ENCODE peak calls at places on chromosome 20, in five cellular contexts. Y is hepatocyte, R is GM06990, N is foreskin fibroblast, B is fibroblast of mammary gland. F is an unnamed sample.

GRCh38 chr20:46810442-46811327 is 84.0 kb upstream of the EYA2 start:
- DNase-seq in B (no peak), R (no peak), Y (no peak), N (no peak), F (no peak)

GRCh38 chr20:10007747-10008146 is 27.0 kb upstream of the ANKEF1 start:
- DNase-seq in B (no peak), N (no peak), Y (no peak), R (no peak), F (no peak)

GRCh38 chr20:17530153-17530552 is 1.0 kb downstream of the BFSP1 start:
- DNase-seq in B (no peak), N (no peak), Y (no peak), R (no peak), F (no peak)

GRCh38 chr20:31496761-31497295 is 17.4 kb upstream of the HM13 start:
- DNase-seq in Y (peak), R (no peak), N (no peak), B (peak), F (peak)

GRCh38 chr20:19699132-19699971 is 58.7 kb upstream of the RIN2 start:
- DNase-seq in B (peak), N (peak), Y (peak), R (no peak), F (no peak)

GRCh38 chr20:31845300-31845863 is at the start of gene FOXS1:
- DNase-seq in Y (no peak), N (no peak), R (no peak), B (no peak), F (no peak)

GRCh38 chr20:43473058-43473704 is 15.5 kb downstream of the SRSF6 start:
- DNase-seq in R (no peak), N (no peak), Y (no peak), B (no peak), F (no peak)

GRCh38 chr20:36435799-36436541 is 105.3 kb upstream of the MYL9 start:
- DNase-seq in B (peak), R (peak), N (peak), Y (peak), F (no peak)

GRCh38 chr20:10984899-10985298 is 311.1 kb upstream of the JAG1 start:
- DNase-seq in Y (peak), R (no peak), N (no peak), B (no peak), F (no peak)

GRCh38 chr20:325889-326644 is 715 bp downstream of the SOX12 start:
- DNase-seq in Y (peak), N (peak), R (peak), B (peak), F (peak)

GRCh38 chr20:53133134-53133533 is 161.0 kb downstream of the TSHZ2 start:
- DNase-seq in N (no peak), R (no peak), Y (no peak), B (no peak), F (no peak)

GRCh38 chr20:43666376-43667328 is at the start of gene MYBL2:
- DNase-seq in N (peak), B (peak), R (peak), Y (peak), F (peak)

GRCh38 chr20:56362833-56363413 is 4.1 kb downstream of the FAM210B start:
- DNase-seq in R (no peak), Y (no peak), N (no peak), B (peak), F (peak)

GRCh38 chr20:21640556-21640955 is 64.9 kb upstream of the PAX1 start:
- DNase-seq in R (no peak), Y (peak), N (no peak), B (no peak), F (no peak)
- TF ChIP-seq CTCF in R (peak), Y (peak), N (no peak), B (no peak), F (no peak)

DNA sequence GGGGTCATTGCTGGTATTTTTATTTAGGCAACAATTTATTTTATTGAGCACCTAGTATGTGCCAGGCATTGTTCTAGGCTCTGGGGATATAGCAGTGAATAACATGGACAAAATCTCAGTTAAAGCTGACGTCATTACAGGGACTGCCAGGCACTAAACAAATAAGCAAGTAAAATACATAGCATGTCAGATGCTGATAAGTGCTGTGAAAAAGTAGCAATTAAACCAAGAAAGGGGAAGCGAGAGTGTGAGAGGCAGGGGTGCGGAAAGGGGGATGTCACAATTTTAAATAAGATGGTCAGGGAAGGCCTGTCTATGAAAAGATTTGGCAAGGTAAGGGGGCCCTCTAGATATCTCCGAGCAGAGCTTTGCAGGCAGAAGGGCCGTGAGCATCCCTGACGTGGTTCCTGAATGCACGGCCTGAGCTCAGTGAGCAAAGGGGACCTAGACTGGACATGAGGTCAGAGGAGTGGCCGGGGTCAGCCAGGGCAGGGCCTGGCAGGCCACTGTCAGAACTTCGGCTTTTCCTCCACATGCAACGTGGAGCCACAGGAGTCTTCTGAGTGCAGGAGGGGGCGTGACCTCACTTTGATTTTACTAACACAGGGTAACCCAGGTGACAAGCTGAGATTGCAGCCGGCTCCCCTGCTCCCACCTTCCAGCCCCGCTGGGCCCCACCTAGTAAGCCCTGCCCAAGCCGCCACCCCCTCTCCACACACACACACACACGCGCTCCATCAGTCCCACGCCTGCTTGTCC is 24.2 kb upstream of the SIRPA start:
- DNase-seq in B (no peak), Y (peak), R (peak), N (no peak), F (no peak)
- TF ChIP-seq CTCF in B (no peak), Y (no peak), R (no peak), N (no peak), F (no peak)

GRCh38 chr20:49319204-49319809 is 41.5 kb upstream of the ZNFX1 start:
- DNase-seq in R (no peak), Y (no peak), N (no peak), B (no peak), F (no peak)

GRCh38 chr20:49323622-49324238 is 45.9 kb upstream of the ZNFX1 start:
- DNase-seq in R (no peak), Y (peak), N (peak), B (peak), F (no peak)

GRCh38 chr20:49318091-49318429 is 40.2 kb upstream of the ZNFX1 start:
- DNase-seq in B (no peak), N (no peak), R (no peak), Y (no peak), F (no peak)

GRCh38 chr20:49318430-49319203 is 40.8 kb upstream of the ZNFX1 start:
- DNase-seq in B (no peak), R (no peak), Y (peak), N (no peak), F (no peak)

DNA sequence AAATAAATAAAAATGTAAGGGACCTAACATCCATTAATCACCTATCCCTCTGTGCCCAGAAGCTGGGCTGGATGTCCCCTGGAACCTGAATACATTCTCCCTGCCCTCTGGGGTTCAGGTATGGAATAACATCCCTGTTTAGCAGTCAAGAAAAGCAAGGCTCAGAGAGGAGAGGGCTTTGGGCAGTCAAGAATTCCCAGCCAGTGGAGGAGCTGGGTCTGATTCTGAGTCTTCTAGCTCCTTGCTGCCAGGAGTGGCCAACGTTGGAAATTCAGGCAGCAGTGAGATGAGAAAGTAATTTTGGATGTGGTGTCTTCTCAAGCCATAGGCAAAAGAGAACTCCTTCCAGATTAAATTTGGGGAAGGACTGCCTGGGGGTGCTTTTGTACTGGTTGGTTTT is 42.6 kb upstream of the ZNFX1 start:
- DNase-seq in B (peak), N (no peak), R (no peak), Y (peak), F (no peak)
- TF ChIP-seq CTCF in B (peak), N (peak), R (peak), Y (peak), F (peak)

GRCh38 chr20:63831696-63832686 is 927 bp upstream of the ZBTB46 start:
- DNase-seq in Y (peak), R (no peak), N (no peak), B (no peak), F (no peak)
- TF ChIP-seq CTCF in Y (no peak), R (no peak), N (no peak), B (no peak), F (no peak)

GRCh38 chr20:21240394-21240793 is 62.7 kb upstream of the XRN2 start:
- DNase-seq in N (no peak), Y (no peak), R (no peak), B (no peak), F (peak)
- TF ChIP-seq CTCF in N (no peak), Y (no peak), R (no peak), B (no peak), F (no peak)

DNA sequence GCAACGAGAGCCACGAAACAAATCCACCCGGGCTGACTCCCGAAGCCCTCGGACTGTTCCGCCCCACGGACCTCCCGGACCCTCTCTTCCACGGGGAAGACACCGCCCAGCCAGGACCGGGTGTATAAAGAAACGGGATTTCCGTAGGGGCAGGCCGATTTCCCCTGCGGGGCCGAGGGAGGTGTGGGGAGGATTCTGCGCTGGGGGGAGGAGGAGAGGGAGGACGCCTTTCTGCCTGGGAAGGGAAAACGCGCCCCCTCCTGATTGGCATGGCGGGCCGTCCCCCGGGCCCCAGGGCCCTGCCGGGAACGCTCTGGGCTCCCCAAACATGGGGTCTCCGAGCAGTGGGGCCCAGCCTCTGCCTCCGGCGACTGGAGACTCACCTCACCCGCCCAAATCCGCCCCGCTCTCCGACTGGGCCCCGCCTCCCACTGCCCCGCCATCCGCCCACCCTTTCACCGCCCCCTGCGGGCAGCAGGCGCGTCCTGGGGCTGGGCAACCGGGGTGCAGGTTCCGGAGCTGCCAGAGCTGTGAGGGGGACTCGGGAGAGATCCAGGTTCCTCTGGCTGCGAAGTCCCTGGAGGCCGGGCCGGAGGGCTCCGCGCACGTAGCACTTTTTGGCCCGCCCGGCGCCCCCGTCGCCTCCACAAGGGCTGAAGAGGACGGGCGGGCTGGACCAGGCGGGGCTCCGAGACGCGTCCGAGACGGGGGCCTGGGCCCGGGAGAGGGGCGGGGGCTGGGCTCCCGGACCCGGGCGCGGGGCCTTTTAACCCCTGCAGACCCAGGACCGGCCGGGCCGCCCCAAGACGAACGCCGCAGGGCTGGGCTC is 586 bp upstream of the PPDPF start:
- DNase-seq in B (no peak), R (peak), Y (peak), N (peak), F (no peak)
- TF ChIP-seq CTCF in B (no peak), R (no peak), Y (peak), N (peak), F (peak)